ENCODE peak calls at places on chromosomes 7 and 10, in six cellular contexts. O is cerebellar nuclear complex; F is activated T-cell treated with anti-CD3 and anti-CD28 coated beads, Interleukin-2, amount 50 U/mL, for 4 hours; C is cardiac fibroblast; S is putamen; N is NCI-H1092 treated with DMSO at 0.1 percent for 48 hours. E is an unnamed sample.

GRCh38 chr10:3978762-3979161 is 193.8 kb upstream of the KLF6 start:
- DNase-seq in N (no peak), F (no peak), C (peak; percentile 39), O (no peak), S (no peak), E (no peak)

GRCh38 chr10:120735773-120736371 is 115.3 kb upstream of the WDR11 start:
- DNase-seq in F (no peak), C (peak; percentile 38), N (peak; percentile 6), S (no peak), O (no peak), E (no peak)

GRCh38 chr10:83142074-83142563 is 997.2 kb upstream of the GHITM start:
- DNase-seq in S (no peak), N (no peak), C (no peak), O (no peak), F (no peak), E (no peak)

GRCh38 chr10:54797636-54798395 is 3.2 kb downstream of the PCDH15 start:
- DNase-seq in O (no peak), S (no peak), F (no peak), C (no peak), N (no peak), E (no peak)

GRCh38 chr10:131784363-131785120 is 116.3 kb upstream of the PPP2R2D start:
- DNase-seq in N (no peak), S (no peak), O (no peak), F (no peak), C (no peak), E (no peak)

GRCh38 chr7:112080441-112080840 is 125.8 kb downstream of the DOCK4 start:
- DNase-seq in S (no peak), N (no peak), O (no peak), F (no peak), C (peak; percentile 99), E (no peak)

GRCh38 chr7:44103941-44104879 is at the start of gene AEBP1:
- DNase-seq in F (no peak), C (peak; percentile 33), N (no peak), O (no peak), S (no peak), E (peak; percentile 52)

GRCh38 chr7:136055266-136055665 is 78.1 kb upstream of the MTPN start:
- DNase-seq in F (no peak), S (no peak), N (no peak), O (no peak), C (no peak), E (no peak)

GRCh38 chr10:42943025-42943818 is 133.6 kb upstream of the RET start:
- DNase-seq in O (no peak), C (no peak), F (no peak), N (no peak), S (no peak), E (no peak)

GRCh38 chr10:19638173-19638872 is 177.9 kb upstream of the PLXDC2 start:
- DNase-seq in N (no peak), C (peak; percentile 95), O (no peak), S (peak; percentile 19), F (no peak), E (no peak)

GRCh38 chr10:72308320-72308987 is 34.7 kb downstream of the DDIT4 start:
- DNase-seq in N (no peak), S (no peak), C (peak; percentile 96), F (no peak), O (peak; percentile 90), E (no peak)

GRCh38 chr10:85408388-85408787 is 958.2 kb downstream of the GRID1 start:
- DNase-seq in F (no peak), N (no peak), S (no peak), O (no peak), C (no peak), E (no peak)

GRCh38 chr7:143055754-143056153 is 3.6 kb downstream of the OR6V1 start:
- DNase-seq in C (no peak), F (no peak), S (no peak), N (no peak), O (no peak), E (no peak)

GRCh38 chr7:117827861-117828260 is 45.4 kb downstream of the CTTNBP2 start:
- DNase-seq in N (peak; percentile 15), S (no peak), F (no peak), C (peak; percentile 2), O (no peak), E (no peak)

GRCh38 chr10:44370731-44371248 is 14.1 kb downstream of the CXCL12 start:
- DNase-seq in N (no peak), C (no peak), S (no peak), F (no peak), O (no peak), E (no peak)

GRCh38 chr7:51644216-51644615 is 327.6 kb upstream of the COBL start:
- DNase-seq in C (no peak), S (no peak), F (no peak), O (no peak), N (no peak), E (no peak)

GRCh38 chr7:100825215-100825671 is 2.1 kb downstream of the EPHB4 start:
- DNase-seq in C (peak; percentile 33), S (no peak), N (no peak), F (no peak), O (no peak), E (no peak)

GRCh38 chr7:100049441-100050291 is at the start of gene ZSCAN21:
- DNase-seq in S (peak; percentile 83), N (peak; percentile 82), O (peak; percentile 62), C (peak; percentile 84), F (peak; percentile 79), E (peak; percentile 84)

GRCh38 chr10:80104066-80104926 is 25.8 kb downstream of the TMEM254 start:
- DNase-seq in N (no peak), S (no peak), O (no peak), C (peak; percentile 68), F (no peak), E (no peak)

GRCh38 chr7:930975-931758 is 23.3 kb downstream of the ADAP1 start:
- DNase-seq in S (no peak), C (no peak), N (no peak), F (no peak), O (no peak), E (peak; percentile 1)

GRCh38 chr7:7830122-7830878 is 111.9 kb upstream of the RPA3 start:
- DNase-seq in F (no peak), S (no peak), C (no peak), O (no peak), N (peak; percentile 98), E (peak; percentile 13)

GRCh38 chr7:137774793-137775201 is 72.0 kb downstream of the DGKI start:
- DNase-seq in O (no peak), C (peak; percentile 76), S (no peak), F (no peak), N (no peak), E (no peak)

GRCh38 chr7:40223451-40224112 is 88.8 kb downstream of the SUGCT start:
- DNase-seq in O (no peak), F (no peak), S (no peak), N (no peak), C (peak; percentile 45), E (no peak)

GRCh38 chr7:45324683-45325237 is 167.2 kb downstream of the RAMP3 start:
- DNase-seq in O (no peak), N (no peak), F (no peak), S (no peak), C (no peak), E (no peak)

GRCh38 chr7:149879801-149880738 is 6.3 kb downstream of the ATP6V0E2 start:
- DNase-seq in O (peak; percentile 65), S (no peak), F (no peak), C (no peak), N (no peak), E (no peak)

E was measured in activated naive CD4-positive, alpha-beta T cell treated with anti-CD3 and anti-CD28 coated beads, Interleukin-2, amount 50 U/mL, for 16 hours.